ENCODE peak calls at places on chromosome 10, in four cellular contexts. P is NCI-H510A, V is mesenteric fat pad, U is fibroblast of the conjunctiva. X is an unnamed sample.
A peak's percentile ranks its signal among the peaks of the same experiment; 100 is the strongest.

GRCh38 chr10:76717141-76717540 is 920.5 kb downstream of the KCNMA1 start:
- DNase-seq in U (peak; percentile 4), V (no peak), P (no peak), X (peak; percentile 60)

GRCh38 chr10:110010076-110011069 is 2.6 kb downstream of the ADD3 start:
- DNase-seq in V (no peak), P (no peak), U (no peak), X (no peak)

GRCh38 chr10:93718937-93719725 is 16.7 kb upstream of the FRA10AC1 start:
- DNase-seq in U (no peak), V (no peak), P (no peak), X (no peak)

GRCh38 chr10:123422261-123422660 is 243.9 kb upstream of the GPR26 start:
- DNase-seq in V (no peak), P (no peak), U (no peak), X (no peak)

GRCh38 chr10:97714401-97715258 is 1.1 kb downstream of the MARVELD1 start:
- DNase-seq in U (peak; percentile 72), P (no peak), V (peak; percentile 92), X (no peak)

GRCh38 chr10:71696635-71697326 is 22.8 kb downstream of the C10orf105 start:
- DNase-seq in U (no peak), V (no peak), P (no peak), X (no peak)

GRCh38 chr10:70494536-70494935 is 16.0 kb downstream of the PALD1 start:
- DNase-seq in P (no peak), U (no peak), V (no peak), X (no peak)

GRCh38 chr10:31340343-31340742 is 21.3 kb downstream of the ZEB1 start:
- DNase-seq in V (no peak), P (peak; percentile 12), U (no peak), X (no peak)

GRCh38 chr10:78804356-78805032 is 264.3 kb upstream of the ZMIZ1 start:
- DNase-seq in P (no peak), V (no peak), U (no peak), X (no peak)

GRCh38 chr10:110387983-110388681 is 83.4 kb upstream of the SMNDC1 start:
- DNase-seq in P (no peak), V (no peak), U (no peak), X (no peak)

GRCh38 chr10:18104223-18104872 is 35.9 kb upstream of the CACNB2 start:
- DNase-seq in U (peak; percentile 10), P (no peak), V (no peak), X (no peak)

GRCh38 chr10:78964274-78964951 is 104.4 kb upstream of the ZMIZ1 start:
- DNase-seq in U (no peak), P (no peak), V (no peak), X (no peak)